ENCODE peak calls at places on chromosomes 7 and 10, in eight cellular contexts. One of them, this sample, is unnamed.

GRCh38 chr10:73076361-73077183 is 20.1 kb downstream of the P4HA1 start:
- DNase-seq in frontal cortex: peak
- DNase-seq in NAMALWA: no peak
- DNase-seq in OCI-LY7: peak
- DNase-seq in A549: no peak
- DNase-seq in SK-MEL-5: peak
- DNase-seq in smooth muscle cell of the brain vasculature: no peak
- DNase-seq in bronchial epithelial cell: no peak
- DNase-seq in this sample: peak

GRCh38 chr7:84497873-84498272 is 303.3 kb upstream of the SEMA3A start:
- DNase-seq in frontal cortex: no peak
- DNase-seq in NAMALWA: no peak
- DNase-seq in OCI-LY7: no peak
- DNase-seq in A549: no peak
- DNase-seq in SK-MEL-5: peak
- DNase-seq in smooth muscle cell of the brain vasculature: no peak
- DNase-seq in bronchial epithelial cell: no peak
- DNase-seq in this sample: peak

GRCh38 chr10:105611244-105611798 is 970.2 kb downstream of the SORCS3 start:
- DNase-seq in frontal cortex: no peak
- DNase-seq in NAMALWA: no peak
- DNase-seq in OCI-LY7: no peak
- DNase-seq in A549: no peak
- DNase-seq in SK-MEL-5: no peak
- DNase-seq in smooth muscle cell of the brain vasculature: no peak
- DNase-seq in bronchial epithelial cell: no peak
- DNase-seq in this sample: no peak

GRCh38 chr10:122267849-122268737 is 3.0 kb upstream of the BTBD16 start:
- DNase-seq in frontal cortex: peak
- DNase-seq in NAMALWA: peak
- DNase-seq in OCI-LY7: peak
- DNase-seq in A549: peak
- DNase-seq in SK-MEL-5: peak
- DNase-seq in smooth muscle cell of the brain vasculature: no peak
- DNase-seq in bronchial epithelial cell: peak
- DNase-seq in this sample: peak

GRCh38 chr10:75773813-75774547 is 342.6 kb downstream of the LRMDA start:
- DNase-seq in frontal cortex: no peak
- DNase-seq in NAMALWA: no peak
- DNase-seq in OCI-LY7: no peak
- DNase-seq in A549: no peak
- DNase-seq in SK-MEL-5: no peak
- DNase-seq in smooth muscle cell of the brain vasculature: no peak
- DNase-seq in bronchial epithelial cell: no peak
- DNase-seq in this sample: no peak

GRCh38 chr10:31679931-31680330 is 248.7 kb downstream of the ARHGAP12 start:
- DNase-seq in frontal cortex: no peak
- DNase-seq in NAMALWA: no peak
- DNase-seq in OCI-LY7: no peak
- DNase-seq in A549: no peak
- DNase-seq in SK-MEL-5: no peak
- DNase-seq in smooth muscle cell of the brain vasculature: no peak
- DNase-seq in bronchial epithelial cell: no peak
- DNase-seq in this sample: no peak

GRCh38 chr7:82172017-82172416 is 271.6 kb downstream of the CACNA2D1 start:
- DNase-seq in frontal cortex: no peak
- DNase-seq in NAMALWA: peak
- DNase-seq in OCI-LY7: no peak
- DNase-seq in A549: no peak
- DNase-seq in SK-MEL-5: peak
- DNase-seq in smooth muscle cell of the brain vasculature: no peak
- DNase-seq in bronchial epithelial cell: peak
- DNase-seq in this sample: no peak

GRCh38 chr7:80139179-80139578 is 4.5 kb downstream of the GNAI1 start:
- DNase-seq in frontal cortex: no peak
- DNase-seq in NAMALWA: no peak
- DNase-seq in OCI-LY7: no peak
- DNase-seq in A549: no peak
- DNase-seq in SK-MEL-5: no peak
- DNase-seq in smooth muscle cell of the brain vasculature: no peak
- DNase-seq in bronchial epithelial cell: peak
- DNase-seq in this sample: no peak

GRCh38 chr10:94104316-94105060 is 110.8 kb downstream of the PLCE1 start:
- DNase-seq in frontal cortex: no peak
- DNase-seq in NAMALWA: no peak
- DNase-seq in OCI-LY7: no peak
- DNase-seq in A549: no peak
- DNase-seq in SK-MEL-5: peak
- DNase-seq in smooth muscle cell of the brain vasculature: no peak
- DNase-seq in bronchial epithelial cell: peak
- DNase-seq in this sample: peak

GRCh38 chr7:130879191-130879590 is 145.2 kb upstream of the KLF14 start:
- DNase-seq in frontal cortex: no peak
- DNase-seq in NAMALWA: no peak
- DNase-seq in OCI-LY7: no peak
- DNase-seq in A549: no peak
- DNase-seq in SK-MEL-5: no peak
- DNase-seq in smooth muscle cell of the brain vasculature: no peak
- DNase-seq in bronchial epithelial cell: no peak
- DNase-seq in this sample: no peak

GRCh38 chr7:105904064-105904463 is 27.7 kb upstream of the ATXN7L1 start:
- DNase-seq in frontal cortex: no peak
- DNase-seq in NAMALWA: no peak
- DNase-seq in OCI-LY7: no peak
- DNase-seq in A549: no peak
- DNase-seq in SK-MEL-5: peak
- DNase-seq in smooth muscle cell of the brain vasculature: no peak
- DNase-seq in bronchial epithelial cell: no peak
- DNase-seq in this sample: no peak

GRCh38 chr7:101507791-101508252 is 121.3 kb downstream of the MYL10 start:
- DNase-seq in frontal cortex: peak
- DNase-seq in NAMALWA: peak
- DNase-seq in OCI-LY7: peak
- DNase-seq in A549: peak
- DNase-seq in SK-MEL-5: peak
- DNase-seq in smooth muscle cell of the brain vasculature: no peak
- DNase-seq in bronchial epithelial cell: peak
- DNase-seq in this sample: peak

GRCh38 chr7:74104702-74105101 is 21.1 kb downstream of the LIMK1 start:
- DNase-seq in frontal cortex: no peak
- DNase-seq in NAMALWA: no peak
- DNase-seq in OCI-LY7: no peak
- DNase-seq in A549: no peak
- DNase-seq in SK-MEL-5: no peak
- DNase-seq in smooth muscle cell of the brain vasculature: no peak
- DNase-seq in bronchial epithelial cell: peak
- DNase-seq in this sample: peak

GRCh38 chr10:47278720-47279119 is 21.3 kb upstream of the GDF10 start:
- DNase-seq in frontal cortex: no peak
- DNase-seq in NAMALWA: no peak
- DNase-seq in OCI-LY7: no peak
- DNase-seq in A549: no peak
- DNase-seq in SK-MEL-5: no peak
- DNase-seq in smooth muscle cell of the brain vasculature: no peak
- DNase-seq in bronchial epithelial cell: no peak
- DNase-seq in this sample: no peak

GRCh38 chr7:77800730-77801129 is 2.2 kb downstream of the PHTF2 start:
- DNase-seq in frontal cortex: no peak
- DNase-seq in NAMALWA: no peak
- DNase-seq in OCI-LY7: no peak
- DNase-seq in A549: no peak
- DNase-seq in SK-MEL-5: no peak
- DNase-seq in smooth muscle cell of the brain vasculature: no peak
- DNase-seq in bronchial epithelial cell: no peak
- DNase-seq in this sample: no peak

GRCh38 chr10:75616076-75616475 is 184.7 kb downstream of the LRMDA start:
- DNase-seq in frontal cortex: no peak
- DNase-seq in NAMALWA: no peak
- DNase-seq in OCI-LY7: no peak
- DNase-seq in A549: no peak
- DNase-seq in SK-MEL-5: no peak
- DNase-seq in smooth muscle cell of the brain vasculature: no peak
- DNase-seq in bronchial epithelial cell: no peak
- DNase-seq in this sample: no peak

GRCh38 chr10:43861966-43862751 is 213.5 kb upstream of the ZNF32 start:
- DNase-seq in frontal cortex: no peak
- DNase-seq in NAMALWA: no peak
- DNase-seq in OCI-LY7: peak
- DNase-seq in A549: no peak
- DNase-seq in SK-MEL-5: no peak
- DNase-seq in smooth muscle cell of the brain vasculature: no peak
- DNase-seq in bronchial epithelial cell: no peak
- DNase-seq in this sample: peak

GRCh38 chr7:4833176-4833575 is 28.7 kb downstream of the PAPOLB start:
- DNase-seq in frontal cortex: no peak
- DNase-seq in NAMALWA: no peak
- DNase-seq in OCI-LY7: no peak
- DNase-seq in A549: no peak
- DNase-seq in SK-MEL-5: no peak
- DNase-seq in smooth muscle cell of the brain vasculature: no peak
- DNase-seq in bronchial epithelial cell: no peak
- DNase-seq in this sample: no peak

GRCh38 chr7:2522780-2523433 is 3.3 kb downstream of the LFNG start:
- DNase-seq in frontal cortex: no peak
- DNase-seq in NAMALWA: peak
- DNase-seq in OCI-LY7: no peak
- DNase-seq in A549: peak
- DNase-seq in SK-MEL-5: peak
- DNase-seq in smooth muscle cell of the brain vasculature: no peak
- DNase-seq in bronchial epithelial cell: peak
- DNase-seq in this sample: peak

GRCh38 chr7:1758417-1758858 is 88.4 kb downstream of the ELFN1 start:
- DNase-seq in frontal cortex: no peak
- DNase-seq in NAMALWA: peak
- DNase-seq in OCI-LY7: peak
- DNase-seq in A549: peak
- DNase-seq in SK-MEL-5: peak
- DNase-seq in smooth muscle cell of the brain vasculature: no peak
- DNase-seq in bronchial epithelial cell: peak
- DNase-seq in this sample: peak

GRCh38 chr7:80387634-80388033 is 124.2 kb downstream of the GNAT3 start:
- DNase-seq in frontal cortex: no peak
- DNase-seq in NAMALWA: no peak
- DNase-seq in OCI-LY7: no peak
- DNase-seq in A549: no peak
- DNase-seq in SK-MEL-5: no peak
- DNase-seq in smooth muscle cell of the brain vasculature: no peak
- DNase-seq in bronchial epithelial cell: peak
- DNase-seq in this sample: no peak

GRCh38 chr10:132563485-132564248 is 26.1 kb downstream of the INPP5A start:
- DNase-seq in frontal cortex: no peak
- DNase-seq in NAMALWA: no peak
- DNase-seq in OCI-LY7: no peak
- DNase-seq in A549: no peak
- DNase-seq in SK-MEL-5: no peak
- DNase-seq in smooth muscle cell of the brain vasculature: no peak
- DNase-seq in bronchial epithelial cell: no peak
- DNase-seq in this sample: no peak

GRCh38 chr7:33705333-33705833 is 200.0 kb upstream of the BMPER start:
- DNase-seq in frontal cortex: no peak
- DNase-seq in NAMALWA: no peak
- DNase-seq in OCI-LY7: no peak
- DNase-seq in A549: no peak
- DNase-seq in SK-MEL-5: no peak
- DNase-seq in smooth muscle cell of the brain vasculature: no peak
- DNase-seq in bronchial epithelial cell: no peak
- DNase-seq in this sample: no peak

GRCh38 chr7:32519763-32520162 is 24.5 kb downstream of the AVL9 start:
- DNase-seq in frontal cortex: no peak
- DNase-seq in NAMALWA: no peak
- DNase-seq in OCI-LY7: no peak
- DNase-seq in A549: no peak
- DNase-seq in SK-MEL-5: no peak
- DNase-seq in smooth muscle cell of the brain vasculature: no peak
- DNase-seq in bronchial epithelial cell: no peak
- DNase-seq in this sample: no peak

GRCh38 chr10:62690703-62691102 is 113.8 kb upstream of the ADO start:
- DNase-seq in frontal cortex: no peak
- DNase-seq in NAMALWA: peak
- DNase-seq in OCI-LY7: peak
- DNase-seq in A549: no peak
- DNase-seq in SK-MEL-5: no peak
- DNase-seq in smooth muscle cell of the brain vasculature: no peak
- DNase-seq in bronchial epithelial cell: no peak
- DNase-seq in this sample: no peak

GRCh38 chr10:65110029-65110428 is 1588.8 kb downstream of the REEP3 start:
- DNase-seq in frontal cortex: no peak
- DNase-seq in NAMALWA: no peak
- DNase-seq in OCI-LY7: no peak
- DNase-seq in A549: no peak
- DNase-seq in SK-MEL-5: no peak
- DNase-seq in smooth muscle cell of the brain vasculature: no peak
- DNase-seq in bronchial epithelial cell: no peak
- DNase-seq in this sample: no peak

GRCh38 chr7:55148571-55148970 is 129.8 kb downstream of the EGFR start:
- DNase-seq in frontal cortex: no peak
- DNase-seq in NAMALWA: no peak
- DNase-seq in OCI-LY7: no peak
- DNase-seq in A549: no peak
- DNase-seq in SK-MEL-5: no peak
- DNase-seq in smooth muscle cell of the brain vasculature: no peak
- DNase-seq in bronchial epithelial cell: no peak
- DNase-seq in this sample: peak

GRCh38 chr7:116582164-116582732 is 57.4 kb downstream of the CAV1 start:
- DNase-seq in frontal cortex: no peak
- DNase-seq in NAMALWA: no peak
- DNase-seq in OCI-LY7: no peak
- DNase-seq in A549: no peak
- DNase-seq in SK-MEL-5: no peak
- DNase-seq in smooth muscle cell of the brain vasculature: no peak
- DNase-seq in bronchial epithelial cell: no peak
- DNase-seq in this sample: peak

GRCh38 chr10:123809632-123810031 is 82.0 kb downstream of the CPXM2 start:
- DNase-seq in frontal cortex: no peak
- DNase-seq in NAMALWA: no peak
- DNase-seq in OCI-LY7: no peak
- DNase-seq in A549: no peak
- DNase-seq in SK-MEL-5: no peak
- DNase-seq in smooth muscle cell of the brain vasculature: no peak
- DNase-seq in bronchial epithelial cell: no peak
- DNase-seq in this sample: no peak

GRCh38 chr7:116097365-116098009 is 66.9 kb upstream of the TFEC start:
- DNase-seq in frontal cortex: no peak
- DNase-seq in NAMALWA: no peak
- DNase-seq in OCI-LY7: no peak
- DNase-seq in A549: peak
- DNase-seq in SK-MEL-5: no peak
- DNase-seq in smooth muscle cell of the brain vasculature: no peak
- DNase-seq in bronchial epithelial cell: peak
- DNase-seq in this sample: peak

GRCh38 chr7:27386581-27386980 is 144.0 kb downstream of the EVX1 start:
- DNase-seq in frontal cortex: no peak
- DNase-seq in NAMALWA: no peak
- DNase-seq in OCI-LY7: no peak
- DNase-seq in A549: no peak
- DNase-seq in SK-MEL-5: no peak
- DNase-seq in smooth muscle cell of the brain vasculature: no peak
- DNase-seq in bronchial epithelial cell: no peak
- DNase-seq in this sample: no peak

GRCh38 chr10:1170867-1171180 is 114.6 kb downstream of the WDR37 start:
- DNase-seq in frontal cortex: no peak
- DNase-seq in NAMALWA: no peak
- DNase-seq in OCI-LY7: no peak
- DNase-seq in A549: no peak
- DNase-seq in SK-MEL-5: no peak
- DNase-seq in smooth muscle cell of the brain vasculature: no peak
- DNase-seq in bronchial epithelial cell: no peak
- DNase-seq in this sample: no peak

GRCh38 chr10:95600158-95600557 is 39.0 kb upstream of the SORBS1 start:
- DNase-seq in frontal cortex: no peak
- DNase-seq in NAMALWA: no peak
- DNase-seq in OCI-LY7: no peak
- DNase-seq in A549: no peak
- DNase-seq in SK-MEL-5: no peak
- DNase-seq in smooth muscle cell of the brain vasculature: no peak
- DNase-seq in bronchial epithelial cell: no peak
- DNase-seq in this sample: no peak

GRCh38 chr7:157834501-157835143 is 497.8 kb downstream of the DNAJB6 start:
- DNase-seq in frontal cortex: no peak
- DNase-seq in NAMALWA: no peak
- DNase-seq in OCI-LY7: no peak
- DNase-seq in A549: no peak
- DNase-seq in SK-MEL-5: no peak
- DNase-seq in smooth muscle cell of the brain vasculature: no peak
- DNase-seq in bronchial epithelial cell: no peak
- DNase-seq in this sample: no peak